ENCODE peak calls at places on chromosomes 11 and 22, in six cellular contexts. F is stomach, G is lung, U is GM23248, T is pancreas, H is BE2C. C is an unnamed sample. For H3K4me1, the result is how much of the 10 kb centered on the place peaks cover.

GRCh38 chr11:88398372-88399140 is 61.0 kb upstream of the CTSC start:
- DNase-seq in H (no peak), T (no peak), G (no peak), U (peak), F (no peak), C (no peak)

GRCh38 chr11:62923634-62924411 is 2.7 kb upstream of the CHRM1 start:
- DNase-seq in T (no peak), H (no peak), F (no peak), U (peak), G (no peak), C (no peak)

GRCh38 chr22:38153821-38154562 is 27.6 kb downstream of the PLA2G6 start:
- DNase-seq in F (no peak), H (no peak), U (no peak), T (no peak), G (no peak), C (no peak)

GRCh38 chr11:83349371-83349770 is 63.2 kb upstream of the CCDC90B start:
- DNase-seq in T (no peak), F (no peak), U (peak), G (no peak), H (no peak), C (no peak)

GRCh38 chr11:18361154-18361553 is 33.2 kb upstream of the LDHA start:
- DNase-seq in U (no peak), F (no peak), G (no peak), T (no peak), H (no peak), C (no peak)

GRCh38 chr11:7759010-7759409 is 37.7 kb downstream of the OR5P2 start:
- DNase-seq in U (no peak), H (no peak), T (no peak), G (no peak), F (no peak), C (no peak)

GRCh38 chr11:50174189-50174588 is 141.5 kb downstream of the OR4C45 start:
- DNase-seq in G (no peak), F (no peak), H (no peak), T (no peak), U (peak), C (no peak)

GRCh38 chr11:102709211-102709980 is 3.8 kb upstream of the MMP27 start:
- DNase-seq in U (peak), T (no peak), H (no peak), G (no peak), F (no peak), C (no peak)

GRCh38 chr11:19646921-19647320 is 65.7 kb upstream of the NAV2 start:
- DNase-seq in H (peak), F (no peak), T (no peak), G (peak), U (peak), C (no peak)

DNA sequence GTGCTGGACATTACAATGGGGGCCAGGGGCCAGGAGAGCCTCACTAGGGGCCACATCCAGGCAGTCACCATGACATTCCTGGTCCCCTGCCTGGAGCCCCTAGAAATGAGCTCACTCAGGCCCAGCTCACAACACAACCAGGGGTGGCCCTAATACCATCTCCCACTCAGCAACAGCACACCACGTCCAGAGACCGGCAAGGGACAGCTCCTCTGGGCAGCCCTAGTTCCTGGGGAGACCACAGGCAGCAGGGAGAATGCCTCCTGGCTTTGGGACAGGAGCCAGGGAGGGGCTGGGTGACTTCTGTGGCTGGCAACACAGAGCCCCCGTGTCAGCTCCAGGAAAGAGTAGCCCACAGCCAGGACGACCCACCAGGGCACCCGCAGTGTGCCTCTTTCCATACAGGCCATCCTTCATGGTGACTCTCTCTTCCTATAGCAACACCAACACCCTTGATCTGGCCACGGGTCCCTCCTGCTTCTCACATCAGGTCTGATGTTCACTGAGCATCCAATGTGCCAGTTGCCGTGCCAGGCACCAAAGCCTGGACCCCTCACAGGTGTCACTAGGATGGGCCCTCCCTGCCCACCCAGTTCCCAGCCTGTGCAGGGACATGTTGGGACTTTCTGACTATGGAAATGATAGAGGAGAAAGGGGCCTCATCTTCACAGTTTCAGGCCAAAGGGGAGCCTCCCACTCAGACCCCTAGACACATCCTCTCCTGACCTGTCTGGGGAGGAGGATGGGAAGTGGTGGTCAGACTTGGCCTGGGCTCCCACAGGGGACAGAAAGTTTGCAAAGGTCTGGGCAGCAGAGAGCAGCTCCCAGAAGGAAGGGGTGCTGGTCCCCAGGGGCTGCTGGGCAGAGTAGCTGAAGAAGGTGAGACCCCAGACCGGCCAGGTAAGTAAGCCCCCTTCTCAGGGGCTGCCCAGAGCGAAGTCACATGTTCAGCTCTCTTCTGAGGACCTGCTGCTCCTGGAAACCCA is 43.2 kb downstream of the IGLL5 start:
- DNase-seq in H (no peak), F (no peak), U (no peak), G (no peak), T (no peak), C (no peak)
- H3K4me1 ChIP-seq in H (under half), F (under half), U (under half), G (under half), T (under half), C (under half)

GRCh38 chr22:36152088-36152487 is 8.5 kb downstream of the APOL3 start:
- DNase-seq in T (no peak), H (no peak), F (no peak), G (no peak), U (no peak), C (no peak)

GRCh38 chr22:36156515-36157419 is 3.8 kb downstream of the APOL3 start:
- DNase-seq in G (peak), U (peak), T (peak), F (peak), H (peak), C (peak)

GRCh38 chr22:36156119-36156514 is 4.4 kb downstream of the APOL3 start:
- DNase-seq in T (no peak), G (no peak), H (no peak), F (no peak), U (peak), C (no peak)

GRCh38 chr22:36153756-36154155 is 6.8 kb downstream of the APOL3 start:
- DNase-seq in H (no peak), T (no peak), G (no peak), F (no peak), U (no peak), C (no peak)

GRCh38 chr22:36155702-36156101 is 4.9 kb downstream of the APOL3 start:
- DNase-seq in G (peak), U (peak), H (no peak), T (no peak), F (peak), C (peak)
- H3K4me1 ChIP-seq in G (under half), U (under half), H (under half), T (under half), F (under half), C (under half)

GRCh38 chr11:2466069-2466801 is 21.4 kb downstream of the KCNQ1 start:
- DNase-seq in H (no peak), T (no peak), F (peak), G (no peak), U (no peak), C (no peak)
- H3K4me1 ChIP-seq in H (under half), T (under half), F (under half), G (under half), U (under half), C (under half)

DNA sequence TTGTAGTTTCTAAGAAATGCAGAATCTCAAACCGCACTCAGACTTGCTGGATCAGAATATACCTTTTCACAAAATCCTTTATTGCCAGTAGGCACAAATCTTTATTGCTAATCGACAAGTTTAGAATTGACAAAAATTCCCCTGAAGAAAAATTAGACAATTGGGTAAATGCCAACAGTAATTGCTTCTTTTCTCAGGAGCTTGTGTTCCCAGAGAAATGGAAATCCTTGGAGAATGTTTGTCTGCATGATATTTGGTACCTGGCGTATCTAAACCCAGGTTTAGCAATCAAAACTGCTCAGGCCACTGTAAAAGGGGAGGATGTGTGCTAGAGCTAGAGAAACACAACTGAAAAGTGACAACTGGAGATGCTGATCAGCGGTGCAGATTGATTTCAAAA is at the start of gene OR8G5:
- DNase-seq in F (no peak), H (no peak), T (no peak), U (no peak), G (no peak), C (no peak)
- H3K4me1 ChIP-seq in F (under half), H (under half), T (under half), U (under half), G (under half), C (under half)

GRCh38 chr22:39946571-39947407 is 13.4 kb upstream of the TMA7B start:
- DNase-seq in F (no peak), H (no peak), G (no peak), T (no peak), U (no peak), C (no peak)
- H3K4me1 ChIP-seq in F (under half), H (under half), G (under half), T (under half), U (under half), C (under half)

C was measured in gastrocnemius medialis.